ENCODE peak calls at places on chromosome 20, in eight cellular contexts. P is foreskin keratinocyte; A is IMR-90; R is SJSA1; F is Peyer's patch; Z is CD4-positive, alpha-beta memory T cell; D is CD8-positive, alpha-beta memory T cell; I is small intestine. U is an unnamed sample.
A peak's percentile ranks its signal among the peaks of the same experiment; 100 is the strongest.

GRCh38 chr20:9417665-9418064 is 96.7 kb upstream of the LAMP5 start:
- DNase-seq in I (no peak), Z (no peak), P (peak; percentile 61), A (peak; percentile 83), R (no peak), F (no peak), D (no peak), U (no peak)

GRCh38 chr20:22744341-22745193 is 160.2 kb upstream of the FOXA2 start:
- DNase-seq in F (no peak), I (no peak), Z (no peak), R (no peak), A (no peak), P (peak; percentile 42), D (no peak), U (no peak)

GRCh38 chr20:23404196-23404595 is 17.1 kb downstream of the NAPB start:
- DNase-seq in Z (no peak), R (no peak), A (peak; percentile 67), I (peak; percentile 10), P (peak; percentile 59), F (no peak), D (no peak), U (no peak)

GRCh38 chr20:50286609-50287008 is 96.0 kb downstream of the CEBPB start:
- DNase-seq in I (no peak), Z (no peak), R (peak; percentile 92), A (peak; percentile 88), D (no peak), F (no peak), P (no peak), U (peak; percentile 21)

GRCh38 chr20:25054995-25055629 is 2.8 kb downstream of the ACSS1 start:
- DNase-seq in F (peak; percentile 23), I (peak; percentile 61), Z (no peak), P (no peak), A (peak; percentile 13), R (no peak), D (no peak), U (no peak)

GRCh38 chr20:10322073-10323012 is 103.7 kb downstream of the SNAP25 start:
- DNase-seq in A (no peak), Z (no peak), D (no peak), R (no peak), P (no peak), I (no peak), F (no peak), U (no peak)

GRCh38 chr20:62485701-62486089 is 9.9 kb upstream of the GATA5 start:
- DNase-seq in A (no peak), F (no peak), P (no peak), Z (no peak), D (no peak), R (no peak), I (no peak), U (no peak)

GRCh38 chr20:37071481-37071911 is 24.3 kb downstream of the RBL1 start:
- DNase-seq in D (peak; percentile 17), F (no peak), Z (peak; percentile 32), A (peak; percentile 67), R (no peak), P (peak; percentile 72), I (no peak), U (no peak)

GRCh38 chr20:4602297-4602631 is 119.4 kb upstream of the PRND start:
- DNase-seq in R (no peak), I (no peak), F (no peak), A (peak; percentile 58), Z (no peak), D (no peak), P (no peak), U (no peak)

GRCh38 chr20:40251284-40251932 is 437.6 kb downstream of the MAFB start:
- DNase-seq in Z (no peak), P (peak; percentile 14), D (no peak), A (peak; percentile 15), F (no peak), I (peak; percentile 56), R (peak; percentile 48), U (no peak)

GRCh38 chr20:8187740-8188139 is 55.7 kb downstream of the PLCB1 start:
- DNase-seq in P (no peak), R (no peak), F (no peak), I (no peak), D (no peak), Z (no peak), A (peak; percentile 26), U (no peak)

GRCh38 chr20:4569092-4569491 is 152.6 kb upstream of the PRND start:
- DNase-seq in P (no peak), F (no peak), Z (no peak), A (no peak), D (no peak), I (no peak), R (no peak), U (no peak)

GRCh38 chr20:47727170-47727880 is 58.0 kb downstream of the SULF2 start:
- DNase-seq in P (no peak), F (no peak), R (no peak), D (peak; percentile 72), A (no peak), I (peak; percentile 66), Z (peak; percentile 80), U (no peak)

GRCh38 chr20:18879262-18879661 is 65.7 kb downstream of the SCP2D1 start:
- DNase-seq in D (no peak), I (peak; percentile 8), Z (no peak), A (no peak), F (no peak), P (peak; percentile 61), R (no peak), U (no peak)

GRCh38 chr20:59159091-59159821 is 4.4 kb upstream of the ZNF831 start:
- DNase-seq in R (no peak), I (no peak), Z (peak; percentile 89), P (no peak), A (no peak), F (no peak), D (peak; percentile 91), U (no peak)
- H3K27ac ChIP-seq in R (no peak overlapping the region), I (peak overlapping the region; percentile 62), Z (peak overlapping the region; percentile 97), P (no peak overlapping the region), A (no peak overlapping the region), F (peak overlapping the region; percentile 73), D (peak overlapping the region; percentile 98), U (no peak overlapping the region)

GRCh38 chr20:59030911-59031310 is 1.2 kb downstream of the ATP5F1E start:
- DNase-seq in F (no peak), Z (no peak), P (no peak), R (no peak), A (no peak), I (no peak), D (no peak), U (no peak)

GRCh38 chr20:59031326-59032022 is 661 bp downstream of the ATP5F1E start:
- DNase-seq in I (peak; percentile 78), D (peak; percentile 20), Z (peak; percentile 37), A (no peak), R (no peak), F (no peak), P (no peak), U (no peak)

GRCh38 chr20:59027746-59028320 is 4.3 kb downstream of the ATP5F1E start:
- DNase-seq in D (no peak), R (no peak), Z (no peak), I (no peak), F (no peak), P (no peak), A (peak; percentile 78), U (no peak)

GRCh38 chr20:59026904-59027745 is 5.0 kb downstream of the ATP5F1E start:
- DNase-seq in Z (no peak), A (no peak), I (no peak), F (no peak), R (no peak), D (no peak), P (no peak), U (no peak)

GRCh38 chr20:59028812-59029211 is 3.3 kb downstream of the ATP5F1E start:
- DNase-seq in R (no peak), A (peak; percentile 25), I (no peak), P (no peak), F (no peak), Z (no peak), D (no peak), U (no peak)
- H3K4me1 ChIP-seq in R (peaks cover 42% of the 10 kb centered on the region), A (peaks cover 9% of the 10 kb centered on the region), I (peaks cover 12% of the 10 kb centered on the region), P (peaks cover 33% of the 10 kb centered on the region), F (no peaks in the 10 kb centered on the region), Z (peaks cover 62% of the 10 kb centered on the region), D (peaks cover 50% of the 10 kb centered on the region), U (peaks cover 16% of the 10 kb centered on the region)

DNA sequence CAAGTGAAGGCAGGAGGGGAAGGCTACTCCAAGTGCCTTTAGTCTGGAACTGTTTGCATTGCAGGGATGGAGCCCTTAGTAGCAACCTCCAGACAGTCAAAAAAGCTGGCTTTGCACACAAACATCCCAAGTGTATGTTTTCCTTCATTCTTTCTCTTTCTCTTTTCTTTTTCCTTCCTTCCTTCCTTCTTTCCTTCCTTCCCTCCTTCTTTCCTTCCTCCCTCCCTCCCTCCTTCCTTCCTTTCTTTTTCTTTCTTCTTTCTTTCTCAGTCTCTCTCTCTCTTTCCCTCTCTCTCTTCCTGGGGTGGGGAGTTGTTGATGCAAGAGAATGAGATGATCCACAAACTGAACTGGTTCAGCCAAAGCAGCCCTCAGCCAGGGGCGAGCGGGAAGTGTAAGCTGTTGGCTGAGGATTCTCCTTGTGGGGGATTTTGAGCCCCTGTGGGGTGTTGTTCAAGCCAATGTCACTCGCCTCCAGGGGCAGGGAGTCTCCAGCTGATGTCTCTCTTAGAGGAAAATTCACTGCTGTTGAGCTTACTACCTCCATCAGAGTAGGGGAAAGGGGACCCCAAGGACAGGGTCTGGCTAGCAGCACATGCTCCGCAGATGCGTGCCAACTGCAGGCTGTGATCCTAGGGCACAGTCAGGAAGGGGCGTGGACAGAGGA is 11.7 kb downstream of the RSPO4 start:
- DNase-seq in A (no peak), D (no peak), I (no peak), P (no peak), Z (no peak), F (no peak), R (no peak), U (no peak)
- H3K27ac ChIP-seq in A (no peak overlapping the region), D (no peak overlapping the region), I (no peak overlapping the region), P (no peak overlapping the region), Z (no peak overlapping the region), F (no peak overlapping the region), R (no peak overlapping the region), U (no peak overlapping the region)

GRCh38 chr20:6421321-6422030 is 298.6 kb upstream of the FERMT1 start:
- DNase-seq in I (no peak), P (no peak), F (no peak), A (no peak), R (no peak), D (no peak), Z (no peak), U (no peak)

GRCh38 chr20:6420336-6420735 is 297.5 kb upstream of the FERMT1 start:
- DNase-seq in R (no peak), Z (no peak), P (no peak), I (no peak), D (no peak), A (peak; percentile 13), F (no peak), U (no peak)

GRCh38 chr20:6416371-6416770 is 293.5 kb upstream of the FERMT1 start:
- DNase-seq in R (no peak), I (no peak), P (no peak), D (no peak), F (no peak), Z (no peak), A (no peak), U (no peak)

GRCh38 chr20:6418732-6419131 is 295.9 kb upstream of the FERMT1 start:
- DNase-seq in A (peak; percentile 43), I (no peak), D (no peak), P (no peak), Z (no peak), R (no peak), F (no peak), U (no peak)
- H3K4me1 ChIP-seq in A (peaks cover 3% of the 10 kb centered on the region), I (no peaks in the 10 kb centered on the region), D (no peaks in the 10 kb centered on the region), P (no peaks in the 10 kb centered on the region), Z (no peaks in the 10 kb centered on the region), R (peaks cover 6% of the 10 kb centered on the region), F (no peaks in the 10 kb centered on the region), U (no peaks in the 10 kb centered on the region)